ENCODE peak calls at places on chromosomes 6 and 20, in seven cellular contexts. One of them, this sample, is unnamed.
A peak's percentile ranks its signal among the peaks of the same experiment; 100 is the strongest.

GRCh38 chr6:167735498-167736201 is 91.1 kb upstream of the AFDN start:
- DNase-seq in left ventricle myocardium superior: no peak
- DNase-seq in coronary artery: no peak
- DNase-seq in NCI-H345: peak; percentile 36
- DNase-seq in GM12865: no peak
- DNase-seq in H4: no peak
- DNase-seq in IMR-90: no peak
- DNase-seq in this sample: no peak

GRCh38 chr6:162963861-162964260 is 236.1 kb downstream of the PACRG start:
- DNase-seq in left ventricle myocardium superior: no peak
- DNase-seq in coronary artery: no peak
- DNase-seq in NCI-H345: no peak
- DNase-seq in GM12865: no peak
- DNase-seq in H4: no peak
- DNase-seq in IMR-90: no peak
- DNase-seq in this sample: no peak

GRCh38 chr6:7669742-7670141 is 56.2 kb upstream of the BMP6 start:
- DNase-seq in left ventricle myocardium superior: no peak
- DNase-seq in coronary artery: no peak
- DNase-seq in NCI-H345: no peak
- DNase-seq in GM12865: no peak
- DNase-seq in H4: no peak
- DNase-seq in IMR-90: no peak
- DNase-seq in this sample: no peak

GRCh38 chr6:121463087-121463486 is 27.6 kb downstream of the GJA1 start:
- DNase-seq in left ventricle myocardium superior: no peak
- DNase-seq in coronary artery: no peak
- DNase-seq in NCI-H345: no peak
- DNase-seq in GM12865: no peak
- DNase-seq in H4: no peak
- DNase-seq in IMR-90: no peak
- DNase-seq in this sample: no peak

GRCh38 chr20:33442136-33443005 is 1.2 kb downstream of the SNTA1 start:
- DNase-seq in left ventricle myocardium superior: peak; percentile 45
- DNase-seq in coronary artery: no peak
- DNase-seq in NCI-H345: no peak
- DNase-seq in GM12865: no peak
- DNase-seq in H4: no peak
- DNase-seq in IMR-90: no peak
- DNase-seq in this sample: no peak

GRCh38 chr20:23049933-23050838 is 714 bp upstream of the THBD start:
- DNase-seq in left ventricle myocardium superior: peak; percentile 70
- DNase-seq in coronary artery: peak; percentile 89
- DNase-seq in NCI-H345: no peak
- DNase-seq in GM12865: no peak
- DNase-seq in H4: no peak
- DNase-seq in IMR-90: no peak
- DNase-seq in this sample: peak; percentile 89

GRCh38 chr6:136566007-136566487 is 15.8 kb upstream of the MAP7 start:
- DNase-seq in left ventricle myocardium superior: peak; percentile 35
- DNase-seq in coronary artery: no peak
- DNase-seq in NCI-H345: no peak
- DNase-seq in GM12865: no peak
- DNase-seq in H4: no peak
- DNase-seq in IMR-90: no peak
- DNase-seq in this sample: peak; percentile 80

GRCh38 chr20:346033-346639 is 775 bp upstream of the NRSN2 start:
- DNase-seq in left ventricle myocardium superior: no peak
- DNase-seq in coronary artery: no peak
- DNase-seq in NCI-H345: no peak
- DNase-seq in GM12865: no peak
- DNase-seq in H4: no peak
- DNase-seq in IMR-90: no peak
- DNase-seq in this sample: no peak

GRCh38 chr6:52575490-52575868 is 1.4 kb downstream of the TRAM2 start:
- DNase-seq in left ventricle myocardium superior: no peak
- DNase-seq in coronary artery: no peak
- DNase-seq in NCI-H345: no peak
- DNase-seq in GM12865: no peak
- DNase-seq in H4: no peak
- DNase-seq in IMR-90: no peak
- DNase-seq in this sample: no peak

GRCh38 chr6:41652876-41653641 is 14.8 kb downstream of the MDFI start:
- DNase-seq in left ventricle myocardium superior: no peak
- DNase-seq in coronary artery: no peak
- DNase-seq in NCI-H345: no peak
- DNase-seq in GM12865: no peak
- DNase-seq in H4: no peak
- DNase-seq in IMR-90: peak; percentile 47
- DNase-seq in this sample: no peak

GRCh38 chr6:136326038-136326561 is 36.5 kb upstream of the BCLAF1 start:
- DNase-seq in left ventricle myocardium superior: no peak
- DNase-seq in coronary artery: no peak
- DNase-seq in NCI-H345: peak; percentile 82
- DNase-seq in GM12865: no peak
- DNase-seq in H4: no peak
- DNase-seq in IMR-90: peak; percentile 62
- DNase-seq in this sample: no peak

GRCh38 chr20:14775778-14776177 is 438.4 kb upstream of the FLRT3 start:
- DNase-seq in left ventricle myocardium superior: no peak
- DNase-seq in coronary artery: no peak
- DNase-seq in NCI-H345: no peak
- DNase-seq in GM12865: no peak
- DNase-seq in H4: peak; percentile 17
- DNase-seq in IMR-90: no peak
- DNase-seq in this sample: no peak

GRCh38 chr6:101401792-101402617 is 8.5 kb downstream of the GRIK2 start:
- DNase-seq in left ventricle myocardium superior: peak; percentile 61
- DNase-seq in coronary artery: no peak
- DNase-seq in NCI-H345: no peak
- DNase-seq in GM12865: no peak
- DNase-seq in H4: no peak
- DNase-seq in IMR-90: peak; percentile 46
- DNase-seq in this sample: peak; percentile 58

GRCh38 chr6:134034951-134035822 is 17.2 kb downstream of the SLC2A12 start:
- DNase-seq in left ventricle myocardium superior: no peak
- DNase-seq in coronary artery: no peak
- DNase-seq in NCI-H345: no peak
- DNase-seq in GM12865: no peak
- DNase-seq in H4: no peak
- DNase-seq in IMR-90: no peak
- DNase-seq in this sample: no peak

GRCh38 chr6:7727951-7728854 is 2.3 kb downstream of the BMP6 start:
- DNase-seq in left ventricle myocardium superior: peak; percentile 48
- DNase-seq in coronary artery: no peak
- DNase-seq in NCI-H345: no peak
- DNase-seq in GM12865: peak; percentile 39
- DNase-seq in H4: no peak
- DNase-seq in IMR-90: no peak
- DNase-seq in this sample: no peak

GRCh38 chr20:35434085-35435005 is 3.7 kb downstream of the GDF5 start:
- DNase-seq in left ventricle myocardium superior: peak; percentile 82
- DNase-seq in coronary artery: no peak
- DNase-seq in NCI-H345: no peak
- DNase-seq in GM12865: no peak
- DNase-seq in H4: no peak
- DNase-seq in IMR-90: no peak
- DNase-seq in this sample: peak; percentile 81

GRCh38 chr20:32761417-32761830 is 761 bp upstream of the DNMT3B start:
- DNase-seq in left ventricle myocardium superior: no peak
- DNase-seq in coronary artery: no peak
- DNase-seq in NCI-H345: no peak
- DNase-seq in GM12865: no peak
- DNase-seq in H4: no peak
- DNase-seq in IMR-90: no peak
- DNase-seq in this sample: no peak

GRCh38 chr6:116764961-116765841 is at the start of gene FAM162B:
- DNase-seq in left ventricle myocardium superior: peak; percentile 86
- DNase-seq in coronary artery: no peak
- DNase-seq in NCI-H345: peak; percentile 4
- DNase-seq in GM12865: no peak
- DNase-seq in H4: no peak
- DNase-seq in IMR-90: peak; percentile 32
- DNase-seq in this sample: peak; percentile 82

GRCh38 chr6:116697475-116697874 is 16.5 kb downstream of the KPNA5 start:
- DNase-seq in left ventricle myocardium superior: no peak
- DNase-seq in coronary artery: no peak
- DNase-seq in NCI-H345: no peak
- DNase-seq in GM12865: no peak
- DNase-seq in H4: no peak
- DNase-seq in IMR-90: no peak
- DNase-seq in this sample: no peak

GRCh38 chr6:12709116-12709515 is 7.5 kb upstream of the PHACTR1 start:
- DNase-seq in left ventricle myocardium superior: no peak
- DNase-seq in coronary artery: no peak
- DNase-seq in NCI-H345: no peak
- DNase-seq in GM12865: no peak
- DNase-seq in H4: no peak
- DNase-seq in IMR-90: no peak
- DNase-seq in this sample: no peak